ENCODE peak calls at places on chromosomes 2 and 18, in seven cellular contexts. W is lower lobe of right lung, E is heart right ventricle, O is stomach, S is hepatocyte, K is ovary, M is gastrocnemius medialis. B is an unnamed sample.

GRCh38 chr2:97732436-97733340 is 19.3 kb downstream of the ZAP70 start:
- DNase-seq in E (no peak), K (no peak), S (no peak), O (no peak), M (no peak), W (no peak), B (peak; percentile 31)

GRCh38 chr18:48230459-48231113 is 178.6 kb downstream of the ZBTB7C start:
- DNase-seq in E (peak; percentile 37), S (peak; percentile 80), K (no peak), W (peak; percentile 79), M (peak; percentile 27), O (peak; percentile 52), B (peak; percentile 44)

GRCh38 chr2:182636694-182637093 is 79.4 kb upstream of the DNAJC10 start:
- DNase-seq in O (no peak), S (no peak), E (no peak), W (no peak), K (no peak), M (no peak), B (peak; percentile 17)

GRCh38 chr2:227865281-227865680 is 6.2 kb upstream of the DAW1 start:
- DNase-seq in K (no peak), O (no peak), S (no peak), M (no peak), E (no peak), W (no peak), B (no peak)

GRCh38 chr2:12759248-12759647 is 42.5 kb downstream of the TRIB2 start:
- DNase-seq in E (no peak), M (no peak), K (no peak), W (no peak), O (no peak), S (no peak), B (no peak)

GRCh38 chr2:240985881-240986786 is 12.3 kb upstream of the SNED1 start:
- DNase-seq in E (peak; percentile 10), W (peak; percentile 38), K (peak; percentile 23), M (peak; percentile 1), O (no peak), S (no peak), B (no peak)

GRCh38 chr2:180291552-180292421 is 284.7 kb upstream of the CWC22 start:
- DNase-seq in S (no peak), E (no peak), O (no peak), M (no peak), K (no peak), W (no peak), B (peak; percentile 4)

GRCh38 chr18:8741524-8741923 is 36.2 kb downstream of the MTCL1 start:
- DNase-seq in S (no peak), W (no peak), E (no peak), O (no peak), M (no peak), K (no peak), B (no peak)

GRCh38 chr2:37672870-37673184 is 1.4 kb upstream of the CDC42EP3 start:
- DNase-seq in K (no peak), O (no peak), W (no peak), E (no peak), M (no peak), S (no peak), B (no peak)
- H3K4me1 ChIP-seq in K (no peaks in the 10 kb centered on the region), O (peaks cover 14% of the 10 kb centered on the region), W (peaks cover 43% of the 10 kb centered on the region), E (peaks cover 17% of the 10 kb centered on the region), M (peaks cover 24% of the 10 kb centered on the region), S (peaks cover 24% of the 10 kb centered on the region), B (peaks cover 44% of the 10 kb centered on the region)

GRCh38 chr2:40488927-40489677 is 37.2 kb upstream of the SLC8A1 start:
- DNase-seq in S (no peak), E (no peak), O (no peak), W (no peak), K (no peak), M (no peak), B (no peak)
- H3K4me3 ChIP-seq in S (no peak overlapping the region), E (peak overlapping the region; percentile 31), O (peak overlapping the region; percentile 29), W (peak overlapping the region; percentile 50), K (peak overlapping the region; percentile 31), M (peak overlapping the region; percentile 56), B (no peak overlapping the region)

DNA sequence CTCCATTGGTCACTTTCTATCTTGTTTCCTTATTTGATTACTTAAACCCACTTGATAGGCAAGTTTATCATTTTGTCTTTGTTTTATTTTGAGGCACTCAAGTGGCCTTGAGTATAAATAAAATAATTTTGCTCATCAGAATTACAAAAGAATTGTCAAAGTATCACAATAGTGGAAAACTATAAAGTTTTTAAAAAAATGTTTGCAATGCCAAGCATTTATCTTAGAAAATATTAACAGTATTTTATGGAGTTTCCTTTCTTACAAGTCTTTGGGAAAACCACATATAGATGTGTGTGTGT is 14.7 kb downstream of the PMS1 start:
- DNase-seq in K (no peak), S (no peak), W (no peak), M (no peak), O (no peak), E (no peak), B (no peak)
- TF ChIP-seq CTCF in K (no peak), S (no peak), W (no peak), M (no peak), O (no peak), E (no peak), B (no peak)

GRCh38 chr2:201196803-201197202 is 13.9 kb downstream of the CASP10 start:
- DNase-seq in S (no peak), O (no peak), K (no peak), W (no peak), M (no peak), E (no peak), B (no peak)
- H3K4me1 ChIP-seq in S (peaks cover 8% of the 10 kb centered on the region), O (peaks cover 3% of the 10 kb centered on the region), K (no peaks in the 10 kb centered on the region), W (peaks cover 13% of the 10 kb centered on the region), M (no peaks in the 10 kb centered on the region), E (peaks cover 15% of the 10 kb centered on the region), B (peaks cover 4% of the 10 kb centered on the region)